ENCODE peak calls at places on chromosomes 4 and X, in four cellular contexts. T is stimulated activated CD4-positive, alpha-beta T cell treated with anti-CD3 and anti-CD28 coated beads, Interleukin-2, amount 100 ng/mL, for 4 hours; G is cardiac muscle cell; U is anterior cingulate cortex. Y is an unnamed sample.

GRCh38 chr4:57989430-57989829 is 879.2 kb upstream of the IGFBP7 start:
- DNase-seq in G (no peak), T (no peak), U (no peak), Y (no peak)

GRCh38 chr4:30116401-30116800 is 603.8 kb upstream of the PCDH7 start:
- DNase-seq in U (no peak), T (no peak), G (no peak), Y (no peak)

GRCh38 chr4:13944095-13944501 is 316.6 kb upstream of the BOD1L1 start:
- DNase-seq in G (no peak), T (no peak), U (no peak), Y (no peak)

GRCh38 chrX:45889471-45889870 is 655.8 kb downstream of the ZNF674 start:
- DNase-seq in G (no peak), T (no peak), U (no peak), Y (no peak)

GRCh38 chrX:627510-627964 is 3.1 kb upstream of the SHOX start:
- DNase-seq in G (no peak), T (no peak), U (no peak), Y (no peak)

GRCh38 chr4:3307486-3307885 is 14.7 kb downstream of the RGS12 start:
- DNase-seq in G (no peak), T (no peak), U (no peak), Y (no peak)

GRCh38 chr4:142449771-142450373 is 396.2 kb downstream of the INPP4B start:
- DNase-seq in T (no peak), G (no peak), U (no peak), Y (no peak)

GRCh38 chrX:6645216-6645615 is 110.3 kb upstream of the VCX3A start:
- DNase-seq in U (no peak), T (no peak), G (no peak), Y (no peak)

GRCh38 chr4:110005461-110006056 is 92.9 kb downstream of the EGF start:
- DNase-seq in G (peak), U (no peak), T (no peak), Y (no peak)

GRCh38 chrX:151151668-151152267 is 24.6 kb upstream of the GPR50 start:
- DNase-seq in U (no peak), G (peak), T (peak), Y (no peak)

GRCh38 chr4:154123897-154124296 is 335.0 kb upstream of the SFRP2 start:
- DNase-seq in T (no peak), G (no peak), U (no peak), Y (no peak)

GRCh38 chrX:19670321-19670750 is 155.0 kb upstream of the MAP3K15 start:
- DNase-seq in U (no peak), G (no peak), T (no peak), Y (peak)

GRCh38 chrX:39196192-39197102 is 395.2 kb downstream of the MID1IP1 start:
- DNase-seq in T (no peak), U (no peak), G (peak), Y (no peak)

GRCh38 chr4:146976145-146976544 is 30.5 kb upstream of the TTC29 start:
- DNase-seq in G (no peak), T (no peak), U (no peak), Y (no peak)

GRCh38 chr4:27218013-27218412 is 357.4 kb downstream of the STIM2 start:
- DNase-seq in U (no peak), G (no peak), T (no peak), Y (no peak)

GRCh38 chr4:140756292-140757219 is at the start of gene TBC1D9:
- DNase-seq in G (peak), T (no peak), U (peak), Y (peak)

GRCh38 chrX:43279341-43279808 is 376.7 kb upstream of the MAOA start:
- DNase-seq in G (no peak), T (no peak), U (no peak), Y (no peak)

GRCh38 chr4:184193556-184194525 is 23.8 kb downstream of the ENPP6 start:
- DNase-seq in T (no peak), G (no peak), U (no peak), Y (no peak)

GRCh38 chr4:26217961-26218676 is 102.7 kb upstream of the RBPJ start:
- DNase-seq in G (no peak), T (no peak), U (no peak), Y (no peak)

Y was measured in suprapubic skin.